ENCODE peak calls at places on chromosomes 13 and 19, in ten cellular contexts. V is kidney; K is CD8-positive, alpha-beta T cell; E is mucosa of descending colon; N is mammary epithelial cell; C is Panc1; I is cardiac muscle cell; U is endodermal cell; J is fibroblast of lung; L is stomach. A is an unnamed sample.
A peak's percentile ranks its signal among the peaks of the same experiment; 100 is the strongest.

GRCh38 chr19:34134190-34135032 is 37.9 kb upstream of the LSM14A start:
- DNase-seq in I (peak; percentile 88), U (peak; percentile 95), J (peak; percentile 61), C (peak; percentile 47), K (peak; percentile 90), E (peak; percentile 94), V (peak; percentile 95), L (peak; percentile 92), N (peak; percentile 59), A (peak; percentile 86)

GRCh38 chr13:88051746-88052482 is 380.7 kb downstream of the SLITRK5 start:
- DNase-seq in E (no peak), N (no peak), K (no peak), L (no peak), V (peak; percentile 38), J (no peak), I (no peak), U (peak; percentile 45), C (no peak), A (peak; percentile 42)

GRCh38 chr19:47780215-47780551 is 1.7 kb downstream of the SELENOW start:
- DNase-seq in V (no peak), L (no peak), K (no peak), U (no peak), J (no peak), I (no peak), E (no peak), N (no peak), C (no peak), A (no peak)

GRCh38 chr13:66501187-66501586 is 728.9 kb downstream of the PCDH9 start:
- DNase-seq in U (no peak), C (no peak), E (no peak), N (peak; percentile 4), I (peak; percentile 60), L (no peak), K (no peak), V (no peak), J (peak; percentile 55), A (no peak)

GRCh38 chr19:10013316-10013715 is at the start of gene RDH8:
- DNase-seq in K (no peak), N (no peak), E (no peak), U (no peak), V (no peak), L (no peak), C (no peak), J (no peak), I (no peak), A (no peak)

GRCh38 chr19:23957660-23958281 is 43.1 kb downstream of the ZNF726 start:
- DNase-seq in N (peak; percentile 88), L (no peak), J (peak; percentile 85), K (no peak), U (no peak), I (no peak), C (peak; percentile 81), E (no peak), V (peak; percentile 55), A (no peak)

GRCh38 chr19:55536951-55537740 is at the start of gene SBK2:
- DNase-seq in I (no peak), J (no peak), K (no peak), U (peak; percentile 96), L (no peak), N (no peak), V (no peak), E (no peak), C (no peak), A (no peak)

GRCh38 chr19:14496029-14496848 is at the start of gene GIPC1:
- DNase-seq in N (peak; percentile 99), E (peak; percentile 98), L (peak; percentile 96), V (peak; percentile 99), U (peak; percentile 99), C (peak; percentile 76), J (peak; percentile 100), K (peak; percentile 80), I (peak; percentile 100), A (peak; percentile 99)

GRCh38 chr13:98320561-98321105 is 143.6 kb upstream of the RNF113B start:
- DNase-seq in I (no peak), L (no peak), N (no peak), E (no peak), V (no peak), K (no peak), U (no peak), J (no peak), C (no peak), A (no peak)

GRCh38 chr19:17467471-17468301 is 2.6 kb upstream of the SLC27A1 start:
- DNase-seq in C (no peak), E (no peak), V (no peak), K (no peak), L (no peak), I (no peak), U (no peak), J (no peak), N (no peak), A (no peak)

GRCh38 chr19:17469371-17470203 is 737 bp upstream of the SLC27A1 start:
- DNase-seq in J (peak; percentile 93), I (peak; percentile 98), K (peak; percentile 98), V (peak; percentile 99), N (peak; percentile 96), C (peak; percentile 82), E (peak; percentile 97), U (peak; percentile 99), L (peak; percentile 98), A (peak; percentile 94)

GRCh38 chr19:17468302-17469091 is 1.8 kb upstream of the SLC27A1 start:
- DNase-seq in K (no peak), I (peak; percentile 40), L (peak; percentile 85), J (peak; percentile 8), E (peak; percentile 53), N (peak; percentile 30), U (peak; percentile 67), C (no peak), V (no peak), A (peak; percentile 76)

GRCh38 chr19:17469092-17469370 is 1.3 kb upstream of the SLC27A1 start:
- DNase-seq in V (no peak), N (no peak), J (no peak), L (no peak), I (no peak), C (no peak), K (no peak), U (no peak), E (no peak), A (no peak)

DNA sequence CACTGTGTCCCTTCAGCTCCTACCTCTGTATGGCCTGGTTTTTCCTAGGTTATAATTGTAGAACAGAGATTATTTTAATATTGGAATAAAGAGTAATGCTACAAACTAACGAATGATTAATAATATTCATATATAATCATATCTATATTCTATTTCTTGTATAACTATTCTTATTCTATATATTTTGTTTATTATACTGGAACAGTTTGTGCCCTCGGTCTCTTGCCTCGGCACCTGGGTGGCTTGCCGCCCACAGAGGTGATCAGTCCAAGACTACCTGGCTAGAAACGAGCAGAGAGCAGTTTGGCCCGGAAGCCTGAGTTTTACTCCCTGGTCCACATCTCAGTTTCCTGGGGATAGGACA is 3.9 kb upstream of the SLC27A1 start:
- DNase-seq in U (no peak), L (no peak), E (no peak), N (no peak), K (no peak), I (no peak), J (no peak), V (no peak), C (no peak), A (no peak)
- TF ChIP-seq CTCF in U (no peak), L (no peak), E (no peak), N (no peak), K (no peak), I (no peak), J (no peak), V (no peak), C (no peak), A (no peak)

GRCh38 chr19:39146091-39146490 is 20.5 kb downstream of the PAK4 start:
- DNase-seq in V (no peak), U (no peak), C (no peak), L (no peak), N (no peak), E (no peak), I (no peak), K (no peak), J (no peak), A (no peak)
- H3K4me1 ChIP-seq in V (peaks cover 28% of the 10 kb centered on the region), U (peaks cover 4% of the 10 kb centered on the region), C (peaks cover 21% of the 10 kb centered on the region), L (peaks cover 68% of the 10 kb centered on the region), N (peaks cover 16% of the 10 kb centered on the region), E (peaks cover 32% of the 10 kb centered on the region), I (peaks cover 23% of the 10 kb centered on the region), K (no peaks in the 10 kb centered on the region), J (no peaks in the 10 kb centered on the region), A (peaks cover 48% of the 10 kb centered on the region)

DNA sequence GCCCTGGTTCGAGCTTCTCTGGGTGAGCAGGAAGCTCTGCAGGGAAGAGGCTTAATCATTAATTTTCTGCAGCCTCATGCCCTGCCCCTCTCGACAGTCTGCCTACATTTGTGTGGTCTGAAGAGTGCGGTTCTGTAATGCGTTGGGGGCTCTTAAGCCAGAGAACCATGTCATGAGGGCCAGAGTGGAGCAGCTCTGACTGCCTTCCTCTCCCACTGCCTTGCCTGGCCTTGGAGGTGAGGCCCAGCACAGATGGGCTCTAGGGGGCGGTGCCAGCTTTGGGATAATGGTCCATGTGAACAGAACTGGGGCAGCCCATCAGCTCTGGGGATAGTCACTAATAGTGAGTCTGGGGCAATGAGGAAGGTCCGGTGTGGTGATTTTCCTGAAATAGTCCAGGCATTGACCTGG is 5.7 kb downstream of the FGF9 start:
- DNase-seq in V (no peak), L (peak; percentile 41), J (no peak), N (no peak), E (peak; percentile 65), K (no peak), I (no peak), C (no peak), U (peak; percentile 90), A (peak; percentile 70)
- TF ChIP-seq CTCF in V (peak; percentile 21), L (no peak), J (no peak), N (peak; percentile 48), E (no peak), K (no peak), I (no peak), C (peak; percentile 26), U (peak; percentile 71), A (no peak)

GRCh38 chr19:50419022-50419579 is 363 bp downstream of the SPIB start:
- DNase-seq in V (no peak), K (no peak), I (no peak), N (no peak), L (no peak), C (no peak), U (no peak), J (no peak), E (no peak), A (no peak)

GRCh38 chr19:50416815-50417137 is 2.0 kb upstream of the SPIB start:
- DNase-seq in C (no peak), V (no peak), I (no peak), N (no peak), K (no peak), L (no peak), E (no peak), J (no peak), U (no peak), A (no peak)

GRCh38 chr19:50417138-50417849 is 1.4 kb upstream of the SPIB start:
- DNase-seq in I (no peak), V (no peak), C (no peak), J (no peak), K (no peak), U (no peak), L (peak; percentile 56), E (peak; percentile 72), N (no peak), A (no peak)

GRCh38 chr19:50418186-50419021 is at the start of gene SPIB:
- DNase-seq in E (no peak), N (no peak), U (no peak), V (no peak), J (no peak), K (no peak), I (no peak), L (no peak), C (no peak), A (peak; percentile 77)

DNA sequence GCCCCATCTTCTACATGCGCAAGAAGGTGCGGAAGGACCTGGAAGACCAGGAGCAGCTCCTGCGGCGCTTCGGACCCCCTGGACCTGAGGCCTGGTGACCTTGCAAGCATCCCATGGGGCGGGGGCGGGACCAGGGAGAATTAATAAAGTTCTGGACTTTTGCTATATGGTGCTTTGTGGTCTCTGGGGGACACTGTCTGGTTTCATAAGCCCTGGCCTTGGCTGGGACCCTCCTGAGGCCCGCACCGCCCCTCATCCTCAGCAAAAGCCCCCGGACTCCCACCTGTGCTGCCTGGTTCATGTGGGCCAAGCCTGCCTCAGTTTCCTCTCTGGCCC is 920 bp upstream of the SPIB start:
- DNase-seq in C (no peak), V (no peak), E (no peak), L (no peak), I (no peak), U (no peak), K (no peak), J (no peak), N (no peak), A (no peak)
- H3K4me1 ChIP-seq in C (no peaks in the 10 kb centered on the region), V (no peaks in the 10 kb centered on the region), E (peaks cover 13% of the 10 kb centered on the region), L (peaks cover 27% of the 10 kb centered on the region), I (peaks cover 3% of the 10 kb centered on the region), U (no peaks in the 10 kb centered on the region), K (no peaks in the 10 kb centered on the region), J (no peaks in the 10 kb centered on the region), N (no peaks in the 10 kb centered on the region), A (no peaks in the 10 kb centered on the region)